ENCODE peak calls at places on chromosome 9, in nine cellular contexts. L is posterior vena cava; V is kidney tubule cell; G is testis; Z is stimulated activated CD4-positive, alpha-beta T cell treated with anti-CD3 and anti-CD28 coated beads, TNF-alpha, amount 100 ng/mL, for 1 hour; C is NCI-H524; J is A549; O is activated CD4-positive, alpha-beta T cell treated with anti-CD3 and anti-CD28 coated beads, Interleukin-2, amount 50 U/mL, for 1 hour; M is H4. H is an unnamed sample.

GRCh38 chr9:71677209-71677608 is 91.1 kb downstream of the CEMIP2 start:
- DNase-seq in O (no peak), C (no peak), M (no peak), Z (no peak), L (no peak), G (no peak), V (no peak), J (no peak), H (no peak)

GRCh38 chr9:69339620-69340019 is 14.6 kb downstream of the ENTREP1 start:
- DNase-seq in M (no peak), J (no peak), L (no peak), G (no peak), Z (no peak), V (no peak), O (no peak), C (no peak), H (no peak)

GRCh38 chr9:133137451-133138231 is 16.6 kb upstream of the RALGDS start:
- DNase-seq in V (no peak), C (no peak), L (no peak), O (no peak), Z (no peak), J (no peak), G (no peak), M (no peak), H (no peak)

GRCh38 chr9:87657190-87657589 is 68.7 kb upstream of the CTSL start:
- DNase-seq in G (peak; percentile 31), J (no peak), L (no peak), V (peak; percentile 55), O (no peak), C (no peak), Z (no peak), M (no peak), H (no peak)

GRCh38 chr9:131398204-131398603 is 4.3 kb downstream of the PRRC2B start:
- DNase-seq in M (no peak), G (peak; percentile 33), J (no peak), L (no peak), Z (no peak), V (peak; percentile 29), C (no peak), O (peak; percentile 55), H (peak; percentile 84)

GRCh38 chr9:89773170-89773569 is 168.4 kb downstream of the GADD45G start:
- DNase-seq in G (no peak), Z (no peak), C (no peak), M (no peak), O (no peak), J (no peak), L (peak; percentile 31), V (no peak), H (no peak)

GRCh38 chr9:134375430-134376385 is 49.5 kb downstream of the RXRA start:
- DNase-seq in Z (no peak), C (no peak), M (no peak), L (peak; percentile 91), V (no peak), O (no peak), J (no peak), G (peak; percentile 83), H (no peak)

GRCh38 chr9:76456202-76456926 is 2.6 kb upstream of the GCNT1 start:
- DNase-seq in C (no peak), Z (no peak), M (peak; percentile 90), G (no peak), V (peak; percentile 31), J (no peak), L (no peak), O (peak; percentile 39), H (peak; percentile 85)

GRCh38 chr9:114677418-114677817 is 4.6 kb downstream of the TEX48 start:
- DNase-seq in V (peak; percentile 99), L (no peak), Z (no peak), G (no peak), M (peak; percentile 97), O (no peak), J (peak; percentile 93), C (peak; percentile 34), H (no peak)

GRCh38 chr9:33742519-33742918 is 52.8 kb upstream of the PRSS3 start:
- DNase-seq in V (no peak), O (no peak), C (no peak), L (no peak), Z (no peak), M (no peak), G (no peak), J (no peak), H (no peak)

GRCh38 chr9:118230319-118230718 is 526.1 kb downstream of the TLR4 start:
- DNase-seq in C (peak; percentile 51), G (no peak), V (no peak), J (no peak), O (no peak), Z (no peak), L (no peak), M (peak; percentile 50), H (no peak)

GRCh38 chr9:100521282-100521681 is 48.3 kb downstream of the TMEFF1 start:
- DNase-seq in J (no peak), Z (no peak), V (no peak), L (no peak), C (no peak), G (no peak), M (no peak), O (no peak), H (no peak)

GRCh38 chr9:38414040-38414723 is 10.1 kb downstream of the IGFBPL1 start:
- DNase-seq in V (no peak), L (peak; percentile 47), Z (no peak), J (no peak), G (no peak), O (no peak), M (no peak), C (peak; percentile 99), H (no peak)

GRCh38 chr9:107734231-107735014 is 244.9 kb upstream of the KLF4 start:
- DNase-seq in O (no peak), G (peak; percentile 53), J (no peak), Z (no peak), M (peak; percentile 38), L (no peak), V (peak; percentile 8), C (no peak), H (no peak)

GRCh38 chr9:121568541-121569265 is 69.1 kb upstream of the GGTA1 start:
- DNase-seq in J (no peak), V (peak; percentile 43), C (no peak), Z (no peak), M (no peak), O (no peak), L (peak; percentile 92), G (peak; percentile 70), H (no peak)

GRCh38 chr9:31574006-31574750 is 810.3 kb upstream of the ACO1 start:
- DNase-seq in L (no peak), J (no peak), V (peak; percentile 55), M (no peak), Z (no peak), O (no peak), G (no peak), C (no peak), H (no peak)

GRCh38 chr9:37026936-37027581 is 7.0 kb downstream of the PAX5 start:
- DNase-seq in V (no peak), C (no peak), J (no peak), G (peak; percentile 16), M (no peak), O (no peak), L (peak; percentile 77), Z (no peak), H (peak; percentile 86)

GRCh38 chr9:3467593-3468219 is 58.1 kb downstream of the RFX3 start:
- DNase-seq in M (peak; percentile 32), G (peak; percentile 84), O (peak; percentile 57), J (peak; percentile 31), V (peak; percentile 66), L (no peak), C (peak; percentile 22), Z (peak; percentile 33), H (peak; percentile 78)

GRCh38 chr9:93667006-93667405 is 90.6 kb downstream of the PHF2 start:
- DNase-seq in L (peak; percentile 72), C (no peak), Z (no peak), G (no peak), M (no peak), J (no peak), V (no peak), O (no peak), H (peak; percentile 75)

GRCh38 chr9:77587036-77587435 is 61.1 kb downstream of the GNA14 start:
- DNase-seq in O (no peak), V (no peak), J (no peak), M (no peak), L (no peak), G (no peak), C (no peak), Z (no peak), H (no peak)

GRCh38 chr9:15641301-15641700 is 88.5 kb downstream of the CCDC171 start:
- DNase-seq in C (no peak), L (no peak), O (no peak), J (no peak), V (no peak), Z (no peak), G (no peak), M (no peak), H (no peak)

GRCh38 chr9:134318941-134319305 is 7.3 kb upstream of the RXRA start:
- DNase-seq in C (no peak), M (no peak), Z (no peak), G (no peak), L (no peak), V (no peak), J (no peak), O (no peak), H (peak; percentile 56)

GRCh38 chr9:126514037-126514821 is 99.5 kb upstream of the LMX1B start:
- DNase-seq in M (no peak), L (peak; percentile 89), J (peak; percentile 87), Z (no peak), O (peak; percentile 50), C (peak; percentile 37), G (peak; percentile 74), V (peak; percentile 33), H (peak; percentile 94)

GRCh38 chr9:136194540-136194939 is 10.4 kb downstream of the LHX3 start:
- DNase-seq in L (no peak), M (no peak), V (no peak), Z (no peak), G (no peak), J (no peak), O (no peak), C (no peak), H (no peak)

GRCh38 chr9:113410207-113411158 is at the start of the genes C9orf43 and POLE3:
- DNase-seq in M (peak; percentile 95), Z (peak; percentile 76), C (peak; percentile 98), V (peak; percentile 97), G (peak; percentile 96), L (peak; percentile 99), O (peak; percentile 93), J (peak; percentile 90), H (peak; percentile 99)

GRCh38 chr9:4077499-4078102 is 222.3 kb downstream of the GLIS3 start:
- DNase-seq in O (peak; percentile 7), L (peak; percentile 95), C (no peak), V (peak; percentile 64), J (peak; percentile 56), Z (no peak), M (peak; percentile 42), G (peak; percentile 92), H (no peak)

GRCh38 chr9:130499804-130500263 is 55.1 kb downstream of the ASS1 start:
- DNase-seq in V (peak; percentile 89), J (peak; percentile 58), C (no peak), O (no peak), L (no peak), Z (no peak), G (no peak), M (no peak), H (no peak)

GRCh38 chr9:115590016-115590415 is 472.1 kb upstream of the TNC start:
- DNase-seq in C (no peak), Z (no peak), M (peak; percentile 83), L (no peak), O (no peak), V (peak; percentile 88), J (peak; percentile 12), G (peak; percentile 36), H (no peak)

GRCh38 chr9:73684601-73685000 is 532.9 kb downstream of the ANXA1 start:
- DNase-seq in O (no peak), L (no peak), G (no peak), M (peak; percentile 23), Z (no peak), J (no peak), V (peak; percentile 83), C (no peak), H (no peak)

GRCh38 chr9:134175808-134176598 is 11.6 kb upstream of the RNU6ATAC start:
- DNase-seq in Z (no peak), J (no peak), M (no peak), G (peak; percentile 36), V (no peak), L (no peak), O (no peak), C (no peak), H (peak; percentile 72)

GRCh38 chr9:113349434-113350337 is at the start of gene BSPRY:
- DNase-seq in V (peak; percentile 53), M (no peak), O (no peak), L (peak; percentile 77), J (peak; percentile 22), Z (no peak), C (no peak), G (peak; percentile 58), H (peak; percentile 85)

H was measured in spleen.